ENCODE peak calls at places on chromosomes 11 and 22, in four cellular contexts. One of them, this sample, is unnamed.

GRCh38 chr11:3635641-3636375 is 6.0 kb downstream of the ART5 start:
- DNase-seq in A549: no peak
- DNase-seq in esophagus squamous epithelium: no peak
- DNase-seq in lower lobe of right lung: no peak
- DNase-seq in this sample: no peak

GRCh38 chr11:6599884-6600390 is 3.5 kb downstream of the RRP8 start:
- DNase-seq in esophagus squamous epithelium: no peak
- DNase-seq in A549: no peak
- DNase-seq in lower lobe of right lung: no peak
- DNase-seq in this sample: no peak

GRCh38 chr22:26172389-26172990 is 3.2 kb downstream of the SEZ6L start:
- DNase-seq in A549: peak; percentile 35
- DNase-seq in esophagus squamous epithelium: no peak
- DNase-seq in lower lobe of right lung: no peak
- DNase-seq in this sample: no peak

GRCh38 chr11:11020747-11021149 is 162.9 kb upstream of the ZBED5 start:
- DNase-seq in lower lobe of right lung: no peak
- DNase-seq in esophagus squamous epithelium: no peak
- DNase-seq in A549: peak; percentile 42
- DNase-seq in this sample: no peak

GRCh38 chr22:21041937-21042336 is 3.8 kb upstream of the LRRC74B start:
- DNase-seq in A549: no peak
- DNase-seq in lower lobe of right lung: peak; percentile 17
- DNase-seq in esophagus squamous epithelium: no peak
- DNase-seq in this sample: no peak

GRCh38 chr22:35154937-35155387 is 89.0 kb downstream of the ISX start:
- DNase-seq in A549: peak; percentile 64
- DNase-seq in esophagus squamous epithelium: no peak
- DNase-seq in lower lobe of right lung: peak; percentile 56
- DNase-seq in this sample: peak; percentile 52

GRCh38 chr11:67281552-67282150 is 7.5 kb upstream of the ANKRD13D start:
- DNase-seq in esophagus squamous epithelium: no peak
- DNase-seq in A549: no peak
- DNase-seq in lower lobe of right lung: peak; percentile 41
- DNase-seq in this sample: no peak

GRCh38 chr11:11521306-11522002 is 100.4 kb downstream of the GALNT18 start:
- DNase-seq in A549: no peak
- DNase-seq in lower lobe of right lung: no peak
- DNase-seq in esophagus squamous epithelium: no peak
- DNase-seq in this sample: no peak

GRCh38 chr22:49620666-49621065 is 207.0 kb downstream of the BRD1 start:
- DNase-seq in esophagus squamous epithelium: no peak
- DNase-seq in A549: no peak
- DNase-seq in lower lobe of right lung: peak; percentile 35
- DNase-seq in this sample: no peak

GRCh38 chr11:44191322-44192014 is 96.0 kb downstream of the EXT2 start:
- DNase-seq in lower lobe of right lung: no peak
- DNase-seq in esophagus squamous epithelium: no peak
- DNase-seq in A549: no peak
- DNase-seq in this sample: no peak

GRCh38 chr11:120398184-120398583 is 62.0 kb downstream of the ARHGEF12 start:
- DNase-seq in A549: no peak
- DNase-seq in esophagus squamous epithelium: no peak
- DNase-seq in lower lobe of right lung: no peak
- DNase-seq in this sample: no peak

GRCh38 chr11:14542384-14542783 is 22.2 kb upstream of the PSMA1 start:
- DNase-seq in A549: no peak
- DNase-seq in esophagus squamous epithelium: no peak
- DNase-seq in lower lobe of right lung: no peak
- DNase-seq in this sample: no peak

GRCh38 chr11:70186420-70186819 is 16.7 kb upstream of the FADD start:
- DNase-seq in esophagus squamous epithelium: no peak
- DNase-seq in lower lobe of right lung: no peak
- DNase-seq in A549: no peak
- DNase-seq in this sample: no peak

GRCh38 chr11:79185351-79185750 is 255.5 kb downstream of the TENM4 start:
- DNase-seq in lower lobe of right lung: no peak
- DNase-seq in esophagus squamous epithelium: no peak
- DNase-seq in A549: no peak
- DNase-seq in this sample: no peak

GRCh38 chr11:126332221-126332711 is 23.2 kb upstream of the ST3GAL4 start:
- DNase-seq in esophagus squamous epithelium: no peak
- DNase-seq in lower lobe of right lung: no peak
- DNase-seq in A549: no peak
- DNase-seq in this sample: no peak

GRCh38 chr22:48835857-48836672 is 991.6 kb downstream of the BRD1 start:
- DNase-seq in A549: no peak
- DNase-seq in esophagus squamous epithelium: no peak
- DNase-seq in lower lobe of right lung: no peak
- DNase-seq in this sample: no peak

GRCh38 chr11:94960488-94960887 is 12.9 kb downstream of the CWC15 start:
- DNase-seq in esophagus squamous epithelium: no peak
- DNase-seq in lower lobe of right lung: no peak
- DNase-seq in A549: no peak
- DNase-seq in this sample: no peak

GRCh38 chr11:94956963-94957362 is 16.4 kb downstream of the CWC15 start:
- DNase-seq in esophagus squamous epithelium: no peak
- DNase-seq in lower lobe of right lung: no peak
- DNase-seq in A549: no peak
- DNase-seq in this sample: no peak

GRCh38 chr11:94958118-94958517 is 15.2 kb downstream of the CWC15 start:
- DNase-seq in esophagus squamous epithelium: no peak
- DNase-seq in lower lobe of right lung: no peak
- DNase-seq in A549: no peak
- DNase-seq in this sample: no peak

GRCh38 chr11:94959179-94959578 is 14.2 kb downstream of the CWC15 start:
- DNase-seq in esophagus squamous epithelium: no peak
- DNase-seq in lower lobe of right lung: no peak
- DNase-seq in A549: no peak
- DNase-seq in this sample: no peak

DNA sequence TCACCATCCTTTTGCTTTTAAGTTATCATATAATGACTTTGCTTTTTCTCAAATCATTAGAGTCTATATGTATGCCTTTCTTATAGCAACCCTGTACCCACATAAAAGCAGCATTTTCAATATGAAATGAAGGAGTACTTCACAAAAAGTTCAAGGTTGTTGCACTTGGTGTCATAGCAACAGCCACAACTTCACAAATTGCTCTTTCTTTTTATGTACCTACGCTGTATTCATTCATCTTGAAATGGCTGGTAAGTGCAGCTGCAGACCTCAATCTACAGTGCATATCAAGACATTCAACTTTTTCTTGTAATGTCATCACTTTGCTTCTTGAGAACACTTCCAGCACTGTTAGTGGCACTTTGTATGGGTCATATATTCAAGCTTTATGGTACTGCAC is 18.6 kb downstream of the CWC15 start:
- DNase-seq in A549: no peak
- DNase-seq in lower lobe of right lung: no peak
- DNase-seq in esophagus squamous epithelium: no peak
- DNase-seq in this sample: no peak
- H3K27ac ChIP-seq in A549: no peak overlapping the region
- H3K27ac ChIP-seq in lower lobe of right lung: no peak overlapping the region
- H3K27ac ChIP-seq in esophagus squamous epithelium: no peak overlapping the region
- H3K27ac ChIP-seq in this sample: no peak overlapping the region

GRCh38 chr22:41932353-41932752 is 5.7 kb upstream of the TNFRSF13C start:
- DNase-seq in lower lobe of right lung: no peak
- DNase-seq in A549: no peak
- DNase-seq in esophagus squamous epithelium: no peak
- DNase-seq in this sample: no peak

GRCh38 chr22:41933411-41934177 is 7.0 kb upstream of the TNFRSF13C start:
- DNase-seq in esophagus squamous epithelium: no peak
- DNase-seq in A549: no peak
- DNase-seq in lower lobe of right lung: no peak
- DNase-seq in this sample: no peak

GRCh38 chr22:41936894-41937169 is 10.1 kb downstream of the CENPM start:
- DNase-seq in lower lobe of right lung: no peak
- DNase-seq in esophagus squamous epithelium: no peak
- DNase-seq in A549: no peak
- DNase-seq in this sample: no peak

GRCh38 chr22:41934284-41935014 is 7.8 kb upstream of the TNFRSF13C start:
- DNase-seq in A549: no peak
- DNase-seq in lower lobe of right lung: no peak
- DNase-seq in esophagus squamous epithelium: no peak
- DNase-seq in this sample: no peak

GRCh38 chr22:41935015-41935908 is 8.7 kb upstream of the TNFRSF13C start:
- DNase-seq in esophagus squamous epithelium: no peak
- DNase-seq in lower lobe of right lung: no peak
- DNase-seq in A549: no peak
- DNase-seq in this sample: no peak
- H3K4me3 ChIP-seq in esophagus squamous epithelium: no peak overlapping the region
- H3K4me3 ChIP-seq in lower lobe of right lung: no peak overlapping the region
- H3K4me3 ChIP-seq in A549: no peak overlapping the region
- H3K4me3 ChIP-seq in this sample: no peak overlapping the region

DNA sequence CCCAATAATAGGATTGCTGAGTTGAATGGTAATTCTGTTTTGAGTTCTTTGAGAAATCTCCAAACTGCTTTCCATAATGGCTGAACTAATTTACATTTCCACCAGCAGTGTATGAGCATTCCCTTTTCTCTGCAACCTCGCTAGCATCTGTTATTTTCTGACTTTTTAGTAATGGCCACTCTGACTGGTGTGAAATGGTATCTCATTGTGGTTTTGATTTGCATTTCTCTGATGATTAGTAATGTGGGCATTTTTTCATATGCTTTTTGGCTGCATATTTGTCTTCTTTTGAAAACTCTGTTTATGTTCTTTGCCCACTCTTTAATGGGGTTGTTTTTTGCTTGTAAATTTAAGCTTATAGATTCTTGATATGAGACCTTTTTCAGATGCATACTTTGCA is 97.4 kb downstream of the FDX1 start:
- DNase-seq in A549: no peak
- DNase-seq in esophagus squamous epithelium: no peak
- DNase-seq in lower lobe of right lung: no peak
- DNase-seq in this sample: no peak
- TF ChIP-seq CTCF in A549: no peak
- TF ChIP-seq CTCF in esophagus squamous epithelium: no peak
- TF ChIP-seq CTCF in lower lobe of right lung: no peak
- TF ChIP-seq CTCF in this sample: no peak

GRCh38 chr11:34203377-34203801 is 98.0 kb downstream of the NAT10 start:
- DNase-seq in lower lobe of right lung: no peak
- DNase-seq in esophagus squamous epithelium: no peak
- DNase-seq in A549: no peak
- DNase-seq in this sample: no peak
- H3K27ac ChIP-seq in lower lobe of right lung: no peak overlapping the region
- H3K27ac ChIP-seq in esophagus squamous epithelium: no peak overlapping the region
- H3K27ac ChIP-seq in A549: peak overlapping the region; percentile 78
- H3K27ac ChIP-seq in this sample: no peak overlapping the region

DNA sequence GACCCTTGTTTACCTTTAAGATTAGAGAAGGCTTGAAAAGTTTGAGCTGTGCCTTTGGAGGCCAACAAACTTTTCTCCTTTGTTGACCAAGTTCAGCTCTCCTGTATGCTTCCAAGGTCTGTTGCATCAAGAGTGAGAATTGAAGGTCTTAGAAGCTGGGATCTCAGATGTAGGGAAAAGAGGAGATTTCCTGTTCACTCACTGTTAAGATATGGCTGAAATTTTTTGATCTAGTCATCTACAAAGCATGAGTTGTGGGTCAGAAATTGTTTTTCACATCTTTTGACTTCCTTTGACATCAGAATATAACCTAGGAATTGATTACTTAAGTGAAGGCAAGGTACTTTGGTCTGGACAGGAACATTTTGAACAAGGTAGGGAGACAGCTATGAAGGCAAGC is 12.1 kb downstream of the OR51B4 start:
- DNase-seq in A549: no peak
- DNase-seq in esophagus squamous epithelium: no peak
- DNase-seq in lower lobe of right lung: no peak
- DNase-seq in this sample: no peak
- H3K4me3 ChIP-seq in A549: no peak overlapping the region
- H3K4me3 ChIP-seq in esophagus squamous epithelium: no peak overlapping the region
- H3K4me3 ChIP-seq in lower lobe of right lung: no peak overlapping the region
- H3K4me3 ChIP-seq in this sample: no peak overlapping the region

GRCh38 chr11:22778642-22779041 is 51.0 kb downstream of the SVIP start:
- DNase-seq in A549: peak; percentile 11
- DNase-seq in lower lobe of right lung: no peak
- DNase-seq in esophagus squamous epithelium: no peak
- DNase-seq in this sample: no peak
- TF ChIP-seq CTCF in A549: peak; percentile 14
- TF ChIP-seq CTCF in lower lobe of right lung: no peak
- TF ChIP-seq CTCF in esophagus squamous epithelium: no peak
- TF ChIP-seq CTCF in this sample: no peak

GRCh38 chr11:108196901-108197300 is 25.5 kb downstream of the NPAT start:
- DNase-seq in A549: no peak
- DNase-seq in lower lobe of right lung: no peak
- DNase-seq in esophagus squamous epithelium: no peak
- DNase-seq in this sample: no peak

GRCh38 chr11:108198833-108199232 is 23.6 kb downstream of the NPAT start:
- DNase-seq in A549: no peak
- DNase-seq in esophagus squamous epithelium: no peak
- DNase-seq in lower lobe of right lung: peak; percentile 70
- DNase-seq in this sample: no peak

GRCh38 chr11:108203075-108203474 is 19.4 kb downstream of the NPAT start:
- DNase-seq in esophagus squamous epithelium: no peak
- DNase-seq in lower lobe of right lung: no peak
- DNase-seq in A549: no peak
- DNase-seq in this sample: no peak

GRCh38 chr11:108197351-108197750 is 25.1 kb downstream of the NPAT start:
- DNase-seq in A549: no peak
- DNase-seq in esophagus squamous epithelium: no peak
- DNase-seq in lower lobe of right lung: no peak
- DNase-seq in this sample: no peak

DNA sequence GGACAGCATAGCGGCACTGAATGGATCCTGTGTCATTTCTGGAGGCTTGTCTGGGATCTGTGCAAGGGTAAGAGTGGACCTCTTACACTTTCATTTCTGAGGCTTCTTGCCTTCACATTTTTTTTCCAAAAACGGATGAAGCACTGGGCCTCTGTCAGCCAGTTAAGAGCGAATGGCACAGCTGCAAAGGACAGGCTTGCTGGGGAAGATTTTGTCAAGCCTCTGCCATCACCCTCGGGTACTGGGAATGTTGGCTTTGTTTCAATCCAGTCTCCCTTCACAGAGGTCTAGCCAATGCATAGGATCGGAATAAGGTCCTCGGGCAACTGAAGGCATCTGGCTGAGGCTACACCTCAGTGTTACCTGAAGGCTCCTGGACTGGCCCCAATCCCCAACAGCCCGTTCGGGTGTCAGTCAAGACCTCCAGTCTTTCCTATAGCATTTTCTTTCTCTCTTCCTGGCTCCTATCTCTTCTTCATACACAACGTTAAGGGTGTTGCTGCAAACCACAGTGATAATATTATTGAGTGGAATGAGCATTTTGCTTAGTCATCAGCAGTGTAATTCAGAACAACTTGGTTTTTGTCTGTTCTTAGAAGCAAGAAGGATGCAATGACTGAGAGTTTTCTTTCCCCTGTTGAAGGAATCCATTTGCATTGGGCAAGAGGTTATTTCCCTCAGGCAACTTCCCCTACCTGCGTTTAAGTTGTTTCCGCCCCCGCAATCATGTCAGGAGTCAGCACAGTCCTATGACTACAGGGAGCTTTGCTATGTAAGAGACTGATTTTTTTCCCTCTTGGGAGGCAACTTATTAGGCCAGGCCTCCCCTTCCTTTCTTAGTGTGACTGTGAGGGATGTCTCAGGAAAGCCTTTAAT is 22.8 kb downstream of the NPAT start:
- DNase-seq in esophagus squamous epithelium: no peak
- DNase-seq in lower lobe of right lung: peak; percentile 69
- DNase-seq in A549: no peak
- DNase-seq in this sample: peak; percentile 15
- H3K27ac ChIP-seq in esophagus squamous epithelium: no peak overlapping the region
- H3K27ac ChIP-seq in lower lobe of right lung: no peak overlapping the region
- H3K27ac ChIP-seq in A549: peak overlapping the region; percentile 53
- H3K27ac ChIP-seq in this sample: peak overlapping the region; percentile 84

GRCh38 chr11:59427068-59427382 is 812 bp upstream of the OR5A2 start:
- DNase-seq in A549: no peak
- DNase-seq in lower lobe of right lung: no peak
- DNase-seq in esophagus squamous epithelium: no peak
- DNase-seq in this sample: no peak
- H3K4me3 ChIP-seq in A549: no peak overlapping the region
- H3K4me3 ChIP-seq in lower lobe of right lung: no peak overlapping the region
- H3K4me3 ChIP-seq in esophagus squamous epithelium: no peak overlapping the region
- H3K4me3 ChIP-seq in this sample: no peak overlapping the region

This sample was measured in PC-9.